ENCODE peak calls at places on chromosomes 1 and 21, in nine cellular contexts. Z is right lobe of liver; M is adipocyte; F is naive thymus-derived CD4-positive, alpha-beta T cell; G is body of pancreas; U is psoas muscle; Y is CD8-positive, alpha-beta memory T cell; B is endodermal cell; A is spleen. R is an unnamed sample.

GRCh38 chr1:181127898-181128453 is 39.5 kb downstream of the IER5 start:
- DNase-seq in Z (no peak), M (no peak), F (no peak), G (no peak), U (no peak), Y (no peak), B (peak; percentile 42), A (no peak), R (no peak)

GRCh38 chr1:6962956-6963915 is 178.0 kb downstream of the CAMTA1 start:
- DNase-seq in Z (no peak), M (no peak), F (no peak), G (peak; percentile 49), U (peak; percentile 59), Y (peak; percentile 22), B (peak; percentile 100), A (no peak), R (peak; percentile 48)

GRCh38 chr1:177783052-177783451 is 186.8 kb downstream of the SEC16B start:
- DNase-seq in Z (no peak), M (no peak), F (no peak), G (no peak), U (no peak), Y (no peak), B (peak; percentile 75), A (no peak), R (no peak)

GRCh38 chr1:205095422-205095821 is 11.2 kb upstream of the TMEM81 start:
- DNase-seq in Z (no peak), M (no peak), F (no peak), G (no peak), U (no peak), Y (no peak), B (no peak), A (no peak), R (no peak)

GRCh38 chr1:21861602-21862429 is 49.8 kb downstream of the LDLRAD2 start:
- DNase-seq in Z (no peak), M (peak; percentile 72), F (no peak), G (no peak), U (no peak), Y (no peak), B (no peak), A (no peak), R (no peak)

GRCh38 chr1:161763522-161764098 is 2.5 kb upstream of the ATF6 start:
- DNase-seq in Z (no peak), M (peak; percentile 36), F (no peak), G (peak; percentile 46), U (no peak), Y (peak; percentile 51), B (peak; percentile 73), A (no peak), R (no peak)

GRCh38 chr1:169120066-169120465 is 13.6 kb downstream of the ATP1B1 start:
- DNase-seq in Z (no peak), M (peak; percentile 43), F (no peak), G (no peak), U (no peak), Y (no peak), B (no peak), A (no peak), R (no peak)

GRCh38 chr1:231720652-231721325 is 94.2 kb downstream of the DISC1 start:
- DNase-seq in Z (no peak), M (no peak), F (no peak), G (no peak), U (no peak), Y (no peak), B (no peak), A (no peak), R (no peak)

GRCh38 chr1:1925437-1926345 is 6.6 kb upstream of the TMEM52 start:
- DNase-seq in Z (no peak), M (no peak), F (no peak), G (no peak), U (no peak), Y (no peak), B (peak; percentile 29), A (no peak), R (no peak)

DNA sequence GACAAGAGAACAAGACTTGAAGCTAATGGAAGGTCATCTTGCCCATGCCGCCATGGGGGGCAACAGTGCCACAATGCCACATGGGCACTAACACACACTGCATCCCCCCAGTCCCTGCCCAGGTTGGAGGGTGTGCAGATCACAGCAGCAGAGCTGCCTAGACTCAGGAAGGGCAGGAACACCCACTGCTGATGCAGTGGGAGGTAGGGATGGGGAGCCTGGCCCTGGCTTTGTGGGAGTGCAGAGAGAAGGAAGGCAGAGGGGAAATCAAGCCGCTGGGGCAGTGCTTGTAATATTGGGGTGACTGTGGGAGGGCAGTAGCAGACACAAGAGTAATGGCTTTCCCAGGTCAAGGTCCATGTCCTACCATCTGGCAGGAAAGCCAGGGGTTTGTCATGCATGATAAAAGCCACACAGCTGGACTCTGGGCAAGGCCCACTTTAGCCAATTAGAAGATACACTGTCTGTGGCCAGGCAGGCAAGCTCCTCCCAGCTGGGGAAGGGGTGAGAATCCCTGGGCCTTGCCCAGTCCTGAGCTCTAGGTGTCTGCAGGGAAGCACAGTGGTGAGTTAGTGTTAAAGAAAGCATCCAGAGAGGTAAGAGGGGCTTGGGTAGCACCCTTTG is 25.4 kb upstream of the MEF2D start:
- DNase-seq in Z (no peak), M (no peak), F (no peak), G (no peak), U (no peak), Y (no peak), B (peak; percentile 78), A (no peak), R (no peak)
- H3K36me3 ChIP-seq in Z (no peaks in the 10 kb centered on the region), M (no peaks in the 10 kb centered on the region), F (no peaks in the 10 kb centered on the region), G (no peaks in the 10 kb centered on the region), U (no peaks in the 10 kb centered on the region), Y (no peaks in the 10 kb centered on the region), B (peaks cover 36% of the 10 kb centered on the region), A (no peaks in the 10 kb centered on the region), R (no peaks in the 10 kb centered on the region)

GRCh38 chr21:46561448-46562095 is 43.3 kb downstream of the S100B start:
- DNase-seq in Z (no peak), M (no peak), F (no peak), G (no peak), U (no peak), Y (peak; percentile 72), B (no peak), A (no peak), R (no peak)

GRCh38 chr21:46560568-46561447 is 44.1 kb downstream of the S100B start:
- DNase-seq in Z (no peak), M (no peak), F (no peak), G (no peak), U (no peak), Y (no peak), B (no peak), A (no peak), R (no peak)

GRCh38 chr21:46564391-46564790 is 40.5 kb downstream of the S100B start:
- DNase-seq in Z (no peak), M (no peak), F (no peak), G (no peak), U (no peak), Y (no peak), B (no peak), A (no peak), R (no peak)

GRCh38 chr21:46562472-46562871 is 42.4 kb downstream of the S100B start:
- DNase-seq in Z (no peak), M (no peak), F (no peak), G (no peak), U (no peak), Y (no peak), B (no peak), A (no peak), R (no peak)

DNA sequence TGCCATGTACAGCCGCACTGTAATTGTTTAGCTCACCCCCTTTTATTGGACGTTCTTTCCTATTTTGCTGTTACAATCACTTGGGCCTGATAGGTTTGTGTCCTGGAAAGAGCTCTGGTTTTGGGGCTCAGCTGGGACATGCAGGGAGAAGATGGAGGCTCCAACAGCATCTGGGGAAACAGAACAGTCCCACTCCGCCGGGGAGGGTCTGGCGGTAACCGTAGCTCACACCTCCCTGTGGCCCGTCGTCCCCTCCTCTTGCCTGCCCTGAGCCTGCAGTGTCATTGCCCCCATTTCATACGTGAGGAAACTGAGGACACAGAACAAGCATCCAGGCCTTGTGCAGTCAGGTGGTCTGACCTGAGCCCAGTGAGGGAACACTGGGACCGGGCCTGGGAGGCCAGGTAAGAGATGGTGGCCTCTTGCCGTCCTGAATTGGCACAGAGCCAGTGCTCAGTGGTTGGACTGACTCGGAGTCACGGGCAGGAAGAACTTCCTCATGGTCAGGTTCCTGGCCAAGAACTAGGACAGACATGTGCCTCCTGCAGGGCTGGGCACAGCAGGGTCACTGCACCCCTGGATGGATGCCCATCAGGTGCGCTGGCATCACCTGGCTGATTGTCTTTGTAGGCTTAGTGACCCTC is 41.8 kb downstream of the S100B start:
- DNase-seq in Z (no peak), M (no peak), F (no peak), G (no peak), U (no peak), Y (no peak), B (no peak), A (no peak), R (no peak)
- H3K36me3 ChIP-seq in Z (no peaks in the 10 kb centered on the region), M (peaks cover 97% of the 10 kb centered on the region), F (peaks cover 64% of the 10 kb centered on the region), G (peaks cover 23% of the 10 kb centered on the region), U (peaks cover 99% of the 10 kb centered on the region), Y (peaks cover 49% of the 10 kb centered on the region), B (peaks cover 62% of the 10 kb centered on the region), A (peaks cover 78% of the 10 kb centered on the region), R (peaks cover 92% of the 10 kb centered on the region)

DNA sequence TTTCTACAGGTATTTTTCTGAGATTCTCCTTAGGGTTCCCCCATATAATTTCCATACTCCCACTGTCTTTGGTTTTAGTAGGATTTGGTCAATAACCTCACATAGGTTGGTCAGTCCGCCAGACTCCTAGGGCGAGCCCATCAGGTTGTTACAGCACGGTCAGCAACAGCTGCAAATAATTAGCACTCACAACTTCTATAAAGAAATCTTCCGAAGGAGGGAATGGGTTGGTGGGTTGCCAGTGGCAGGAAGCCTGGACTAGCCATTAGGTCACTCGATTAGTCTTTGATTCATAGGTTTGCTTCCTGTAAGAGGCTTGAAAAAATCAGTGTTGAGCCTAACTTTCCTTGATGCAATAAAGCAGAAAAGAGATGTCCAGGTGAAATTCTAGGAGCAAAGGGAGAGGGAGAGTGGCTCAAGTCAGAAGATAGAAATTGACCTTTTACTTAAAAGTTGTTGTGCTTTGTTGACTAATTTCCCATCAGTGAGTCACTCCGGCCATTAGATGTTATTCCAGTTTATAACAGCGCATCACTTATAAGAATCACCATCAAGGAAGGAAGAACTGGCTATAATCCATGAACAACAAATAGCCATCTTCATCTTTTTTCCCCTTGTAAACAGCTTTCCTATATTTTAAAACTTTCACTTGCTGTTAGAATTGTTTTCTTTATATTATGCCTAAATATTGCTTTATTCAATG is 88.3 kb downstream of the TPR start:
- DNase-seq in Z (no peak), M (no peak), F (no peak), G (no peak), U (peak; percentile 36), Y (no peak), B (no peak), A (no peak), R (no peak)
- H3K36me3 ChIP-seq in Z (no peaks in the 10 kb centered on the region), M (no peaks in the 10 kb centered on the region), F (no peaks in the 10 kb centered on the region), G (no peaks in the 10 kb centered on the region), U (no peaks in the 10 kb centered on the region), Y (no peaks in the 10 kb centered on the region), B (no peaks in the 10 kb centered on the region), A (no peaks in the 10 kb centered on the region), R (no peaks in the 10 kb centered on the region)

DNA sequence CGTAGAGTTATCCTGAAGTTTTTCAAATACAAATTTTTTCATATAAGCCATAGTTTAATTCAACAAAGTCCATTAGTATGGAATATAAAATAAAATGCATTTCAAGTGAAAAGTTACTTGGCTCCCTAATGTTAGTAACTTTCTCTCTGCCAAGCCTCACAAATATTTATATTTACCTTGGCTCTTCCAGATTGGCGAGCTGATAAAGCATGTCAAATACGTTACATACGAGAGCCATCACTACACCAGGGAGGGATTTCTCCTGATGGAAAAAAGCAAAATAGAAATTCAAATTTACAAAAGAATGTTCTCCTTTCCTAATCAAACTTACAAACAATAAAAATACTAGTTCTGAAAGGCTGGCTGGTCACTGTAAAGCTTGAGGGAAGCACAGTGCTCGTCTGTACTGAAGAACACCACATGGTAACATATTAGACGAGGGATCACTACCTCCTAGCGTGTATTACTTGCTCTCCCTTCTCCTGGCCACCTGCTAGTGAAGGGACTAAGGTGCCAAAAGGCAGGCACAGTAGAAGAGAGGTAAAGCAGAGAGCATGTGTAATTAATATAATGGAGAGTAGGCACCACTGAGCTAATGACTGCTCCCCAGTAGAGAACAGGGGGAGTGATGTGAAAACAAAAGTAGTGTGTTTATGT is 80.9 kb downstream of the USP24 start:
- DNase-seq in Z (no peak), M (no peak), F (no peak), G (no peak), U (no peak), Y (no peak), B (no peak), A (no peak), R (no peak)
- H3K36me3 ChIP-seq in Z (no peaks in the 10 kb centered on the region), M (peaks cover 100% of the 10 kb centered on the region), F (peaks cover 84% of the 10 kb centered on the region), G (peaks cover 31% of the 10 kb centered on the region), U (peaks cover 100% of the 10 kb centered on the region), Y (peaks cover 67% of the 10 kb centered on the region), B (peaks cover 97% of the 10 kb centered on the region), A (peaks cover 79% of the 10 kb centered on the region), R (peaks cover 98% of the 10 kb centered on the region)